ENCODE peak calls at places on chromosomes 12 and 14, in ten cellular contexts. One of them, this sample, is unnamed.
A peak's percentile ranks its signal among the peaks of the same experiment; 100 is the strongest.

GRCh38 chr12:118059645-118060275 is 1.2 kb downstream of the WSB2 start:
- DNase-seq in amniotic stem cell: no peak
- DNase-seq in AG09309: no peak
- DNase-seq in T-helper 1 cell: no peak
- DNase-seq in activated CD8-positive, alpha-beta memory T cell treated with anti-CD3 and anti-CD28 coated beads for 48 hours: no peak
- DNase-seq in AG08395: no peak
- DNase-seq in A549: no peak
- DNase-seq in ELR: peak; percentile 32
- DNase-seq in left kidney: peak; percentile 21
- DNase-seq in RPMI7951: no peak
- DNase-seq in this sample: no peak

GRCh38 chr12:32595251-32595650 is 83.8 kb upstream of the DNM1L start:
- DNase-seq in amniotic stem cell: no peak
- DNase-seq in AG09309: peak; percentile 66
- DNase-seq in T-helper 1 cell: no peak
- DNase-seq in activated CD8-positive, alpha-beta memory T cell treated with anti-CD3 and anti-CD28 coated beads for 48 hours: no peak
- DNase-seq in AG08395: peak; percentile 17
- DNase-seq in A549: no peak
- DNase-seq in ELR: peak; percentile 79
- DNase-seq in left kidney: no peak
- DNase-seq in RPMI7951: peak; percentile 29
- DNase-seq in this sample: no peak

GRCh38 chr12:127393896-127394295 is 873.1 kb upstream of the TMEM132C start:
- DNase-seq in amniotic stem cell: peak; percentile 65
- DNase-seq in AG09309: peak; percentile 51
- DNase-seq in T-helper 1 cell: no peak
- DNase-seq in activated CD8-positive, alpha-beta memory T cell treated with anti-CD3 and anti-CD28 coated beads for 48 hours: no peak
- DNase-seq in AG08395: peak; percentile 86
- DNase-seq in A549: no peak
- DNase-seq in ELR: peak; percentile 94
- DNase-seq in left kidney: no peak
- DNase-seq in RPMI7951: peak; percentile 77
- DNase-seq in this sample: no peak

GRCh38 chr12:111168009-111168786 is 200.7 kb downstream of the PHETA1 start:
- DNase-seq in amniotic stem cell: no peak
- DNase-seq in AG09309: no peak
- DNase-seq in T-helper 1 cell: no peak
- DNase-seq in activated CD8-positive, alpha-beta memory T cell treated with anti-CD3 and anti-CD28 coated beads for 48 hours: no peak
- DNase-seq in AG08395: no peak
- DNase-seq in A549: no peak
- DNase-seq in ELR: no peak
- DNase-seq in left kidney: no peak
- DNase-seq in RPMI7951: no peak
- DNase-seq in this sample: no peak

GRCh38 chr12:106582264-106582591 is 576 bp upstream of the RFX4 start:
- DNase-seq in amniotic stem cell: no peak
- DNase-seq in AG09309: no peak
- DNase-seq in T-helper 1 cell: no peak
- DNase-seq in activated CD8-positive, alpha-beta memory T cell treated with anti-CD3 and anti-CD28 coated beads for 48 hours: no peak
- DNase-seq in AG08395: no peak
- DNase-seq in A549: no peak
- DNase-seq in ELR: no peak
- DNase-seq in left kidney: peak; percentile 20
- DNase-seq in RPMI7951: no peak
- DNase-seq in this sample: no peak

GRCh38 chr12:75660805-75661404 is 149.5 kb upstream of the KRR1 start:
- DNase-seq in amniotic stem cell: no peak
- DNase-seq in AG09309: no peak
- DNase-seq in T-helper 1 cell: no peak
- DNase-seq in activated CD8-positive, alpha-beta memory T cell treated with anti-CD3 and anti-CD28 coated beads for 48 hours: no peak
- DNase-seq in AG08395: no peak
- DNase-seq in A549: no peak
- DNase-seq in ELR: peak; percentile 94
- DNase-seq in left kidney: no peak
- DNase-seq in RPMI7951: peak; percentile 42
- DNase-seq in this sample: no peak

GRCh38 chr14:56004807-56005579 is 113.2 kb upstream of the PELI2 start:
- DNase-seq in amniotic stem cell: peak; percentile 54
- DNase-seq in AG09309: peak; percentile 67
- DNase-seq in T-helper 1 cell: no peak
- DNase-seq in activated CD8-positive, alpha-beta memory T cell treated with anti-CD3 and anti-CD28 coated beads for 48 hours: no peak
- DNase-seq in AG08395: peak; percentile 75
- DNase-seq in A549: peak; percentile 22
- DNase-seq in ELR: no peak
- DNase-seq in left kidney: peak; percentile 52
- DNase-seq in RPMI7951: peak; percentile 69
- DNase-seq in this sample: no peak

GRCh38 chr12:43336962-43337555 is 214.9 kb downstream of the ADAMTS20 start:
- DNase-seq in amniotic stem cell: peak; percentile 19
- DNase-seq in AG09309: no peak
- DNase-seq in T-helper 1 cell: no peak
- DNase-seq in activated CD8-positive, alpha-beta memory T cell treated with anti-CD3 and anti-CD28 coated beads for 48 hours: no peak
- DNase-seq in AG08395: peak; percentile 14
- DNase-seq in A549: peak; percentile 14
- DNase-seq in ELR: peak; percentile 62
- DNase-seq in left kidney: peak; percentile 62
- DNase-seq in RPMI7951: peak; percentile 32
- DNase-seq in this sample: no peak

GRCh38 chr14:51500776-51501175 is 150.9 kb upstream of the FRMD6 start:
- DNase-seq in amniotic stem cell: no peak
- DNase-seq in AG09309: no peak
- DNase-seq in T-helper 1 cell: no peak
- DNase-seq in activated CD8-positive, alpha-beta memory T cell treated with anti-CD3 and anti-CD28 coated beads for 48 hours: no peak
- DNase-seq in AG08395: no peak
- DNase-seq in A549: no peak
- DNase-seq in ELR: no peak
- DNase-seq in left kidney: no peak
- DNase-seq in RPMI7951: no peak
- DNase-seq in this sample: no peak

GRCh38 chr12:64019101-64019500 is 174.6 kb downstream of the SRGAP1 start:
- DNase-seq in amniotic stem cell: no peak
- DNase-seq in AG09309: no peak
- DNase-seq in T-helper 1 cell: no peak
- DNase-seq in activated CD8-positive, alpha-beta memory T cell treated with anti-CD3 and anti-CD28 coated beads for 48 hours: no peak
- DNase-seq in AG08395: no peak
- DNase-seq in A549: no peak
- DNase-seq in ELR: no peak
- DNase-seq in left kidney: no peak
- DNase-seq in RPMI7951: no peak
- DNase-seq in this sample: no peak

GRCh38 chr12:46915082-46915481 is 89.3 kb upstream of the SLC38A4 start:
- DNase-seq in amniotic stem cell: peak; percentile 41
- DNase-seq in AG09309: peak; percentile 76
- DNase-seq in T-helper 1 cell: no peak
- DNase-seq in activated CD8-positive, alpha-beta memory T cell treated with anti-CD3 and anti-CD28 coated beads for 48 hours: no peak
- DNase-seq in AG08395: peak; percentile 88
- DNase-seq in A549: no peak
- DNase-seq in ELR: peak; percentile 86
- DNase-seq in left kidney: no peak
- DNase-seq in RPMI7951: peak; percentile 93
- DNase-seq in this sample: no peak

GRCh38 chr14:92615451-92615850 is 101.9 kb downstream of the RIN3 start:
- DNase-seq in amniotic stem cell: no peak
- DNase-seq in AG09309: no peak
- DNase-seq in T-helper 1 cell: peak; percentile 57
- DNase-seq in activated CD8-positive, alpha-beta memory T cell treated with anti-CD3 and anti-CD28 coated beads for 48 hours: peak; percentile 22
- DNase-seq in AG08395: no peak
- DNase-seq in A549: no peak
- DNase-seq in ELR: no peak
- DNase-seq in left kidney: no peak
- DNase-seq in RPMI7951: no peak
- DNase-seq in this sample: peak; percentile 47

GRCh38 chr14:92651793-92652382 is 96.5 kb downstream of the LGMN start:
- DNase-seq in amniotic stem cell: no peak
- DNase-seq in AG09309: no peak
- DNase-seq in T-helper 1 cell: no peak
- DNase-seq in activated CD8-positive, alpha-beta memory T cell treated with anti-CD3 and anti-CD28 coated beads for 48 hours: no peak
- DNase-seq in AG08395: no peak
- DNase-seq in A549: no peak
- DNase-seq in ELR: no peak
- DNase-seq in left kidney: peak; percentile 26
- DNase-seq in RPMI7951: no peak
- DNase-seq in this sample: peak; percentile 21

GRCh38 chr14:74950795-74951442 is 4.5 kb downstream of the PGF start:
- DNase-seq in amniotic stem cell: no peak
- DNase-seq in AG09309: no peak
- DNase-seq in T-helper 1 cell: no peak
- DNase-seq in activated CD8-positive, alpha-beta memory T cell treated with anti-CD3 and anti-CD28 coated beads for 48 hours: no peak
- DNase-seq in AG08395: no peak
- DNase-seq in A549: no peak
- DNase-seq in ELR: no peak
- DNase-seq in left kidney: peak; percentile 44
- DNase-seq in RPMI7951: no peak
- DNase-seq in this sample: no peak

GRCh38 chr12:60197589-60197988 is 601.8 kb downstream of the SLC16A7 start:
- DNase-seq in amniotic stem cell: no peak
- DNase-seq in AG09309: peak; percentile 24
- DNase-seq in T-helper 1 cell: no peak
- DNase-seq in activated CD8-positive, alpha-beta memory T cell treated with anti-CD3 and anti-CD28 coated beads for 48 hours: no peak
- DNase-seq in AG08395: no peak
- DNase-seq in A549: no peak
- DNase-seq in ELR: peak; percentile 59
- DNase-seq in left kidney: no peak
- DNase-seq in RPMI7951: no peak
- DNase-seq in this sample: no peak

GRCh38 chr12:106248849-106249371 is 1.1 kb upstream of the CKAP4 start:
- DNase-seq in amniotic stem cell: peak; percentile 38
- DNase-seq in AG09309: no peak
- DNase-seq in T-helper 1 cell: no peak
- DNase-seq in activated CD8-positive, alpha-beta memory T cell treated with anti-CD3 and anti-CD28 coated beads for 48 hours: no peak
- DNase-seq in AG08395: peak; percentile 30
- DNase-seq in A549: no peak
- DNase-seq in ELR: peak; percentile 81
- DNase-seq in left kidney: no peak
- DNase-seq in RPMI7951: peak; percentile 12
- DNase-seq in this sample: no peak

GRCh38 chr12:53735556-53735955 is 8.3 kb upstream of the CALCOCO1 start:
- DNase-seq in amniotic stem cell: no peak
- DNase-seq in AG09309: no peak
- DNase-seq in T-helper 1 cell: no peak
- DNase-seq in activated CD8-positive, alpha-beta memory T cell treated with anti-CD3 and anti-CD28 coated beads for 48 hours: no peak
- DNase-seq in AG08395: no peak
- DNase-seq in A549: no peak
- DNase-seq in ELR: no peak
- DNase-seq in left kidney: no peak
- DNase-seq in RPMI7951: no peak
- DNase-seq in this sample: no peak

GRCh38 chr12:68094645-68095395 is 64.7 kb downstream of the IFNG start:
- DNase-seq in amniotic stem cell: no peak
- DNase-seq in AG09309: no peak
- DNase-seq in T-helper 1 cell: no peak
- DNase-seq in activated CD8-positive, alpha-beta memory T cell treated with anti-CD3 and anti-CD28 coated beads for 48 hours: no peak
- DNase-seq in AG08395: no peak
- DNase-seq in A549: no peak
- DNase-seq in ELR: no peak
- DNase-seq in left kidney: no peak
- DNase-seq in RPMI7951: no peak
- DNase-seq in this sample: no peak

GRCh38 chr12:65741662-65742480 is 82.4 kb upstream of the HMGA2 start:
- DNase-seq in amniotic stem cell: peak; percentile 31
- DNase-seq in AG09309: no peak
- DNase-seq in T-helper 1 cell: no peak
- DNase-seq in activated CD8-positive, alpha-beta memory T cell treated with anti-CD3 and anti-CD28 coated beads for 48 hours: no peak
- DNase-seq in AG08395: peak; percentile 45
- DNase-seq in A549: peak; percentile 38
- DNase-seq in ELR: peak; percentile 71
- DNase-seq in left kidney: peak; percentile 96
- DNase-seq in RPMI7951: peak; percentile 76
- DNase-seq in this sample: no peak

GRCh38 chr12:53347905-53348304 is 11.8 kb upstream of the SP7 start:
- DNase-seq in amniotic stem cell: no peak
- DNase-seq in AG09309: no peak
- DNase-seq in T-helper 1 cell: no peak
- DNase-seq in activated CD8-positive, alpha-beta memory T cell treated with anti-CD3 and anti-CD28 coated beads for 48 hours: no peak
- DNase-seq in AG08395: no peak
- DNase-seq in A549: no peak
- DNase-seq in ELR: no peak
- DNase-seq in left kidney: no peak
- DNase-seq in RPMI7951: no peak
- DNase-seq in this sample: no peak

GRCh38 chr12:11823043-11823442 is 173.6 kb downstream of the ETV6 start:
- DNase-seq in amniotic stem cell: no peak
- DNase-seq in AG09309: peak; percentile 87
- DNase-seq in T-helper 1 cell: no peak
- DNase-seq in activated CD8-positive, alpha-beta memory T cell treated with anti-CD3 and anti-CD28 coated beads for 48 hours: no peak
- DNase-seq in AG08395: peak; percentile 39
- DNase-seq in A549: no peak
- DNase-seq in ELR: peak; percentile 62
- DNase-seq in left kidney: no peak
- DNase-seq in RPMI7951: peak; percentile 54
- DNase-seq in this sample: no peak

This sample was measured in effector CD8-positive, alpha-beta T cell.